ENCODE peak calls at places on chromosomes 2 and 18, in six cellular contexts. One of them, this sample, is unnamed.

GRCh38 chr18:13112982-13113381 is 105.6 kb upstream of the LDLRAD4 start:
- DNase-seq in fibroblast of lung: peak; percentile 42
- DNase-seq in H9: peak; percentile 88
- DNase-seq in colonic mucosa: no peak
- DNase-seq in Karpas-422: no peak
- DNase-seq in neural progenitor cell: peak; percentile 91
- DNase-seq in this sample: no peak

GRCh38 chr18:11393486-11393885 is 215.9 kb upstream of the SLC35G4 start:
- DNase-seq in fibroblast of lung: no peak
- DNase-seq in H9: no peak
- DNase-seq in colonic mucosa: no peak
- DNase-seq in Karpas-422: no peak
- DNase-seq in neural progenitor cell: no peak
- DNase-seq in this sample: no peak

GRCh38 chr2:173644146-173644545 is 289.5 kb downstream of the CDCA7 start:
- DNase-seq in fibroblast of lung: peak; percentile 79
- DNase-seq in H9: no peak
- DNase-seq in colonic mucosa: no peak
- DNase-seq in Karpas-422: peak; percentile 15
- DNase-seq in neural progenitor cell: no peak
- DNase-seq in this sample: no peak

GRCh38 chr2:31012384-31012783 is 125.9 kb downstream of the GALNT14 start:
- DNase-seq in fibroblast of lung: no peak
- DNase-seq in H9: no peak
- DNase-seq in colonic mucosa: no peak
- DNase-seq in Karpas-422: no peak
- DNase-seq in neural progenitor cell: no peak
- DNase-seq in this sample: no peak

GRCh38 chr2:216714412-216714775 is 19.0 kb upstream of the IGFBP5 start:
- DNase-seq in fibroblast of lung: no peak
- DNase-seq in H9: no peak
- DNase-seq in colonic mucosa: no peak
- DNase-seq in Karpas-422: no peak
- DNase-seq in neural progenitor cell: no peak
- DNase-seq in this sample: no peak

GRCh38 chr2:69816923-69817542 is 12.4 kb upstream of the GMCL1 start:
- DNase-seq in fibroblast of lung: peak; percentile 90
- DNase-seq in H9: peak; percentile 73
- DNase-seq in colonic mucosa: peak; percentile 86
- DNase-seq in Karpas-422: peak; percentile 97
- DNase-seq in neural progenitor cell: peak; percentile 87
- DNase-seq in this sample: peak; percentile 90

GRCh38 chr18:6055711-6056110 is 160.4 kb upstream of the TMEM200C start:
- DNase-seq in fibroblast of lung: peak; percentile 79
- DNase-seq in H9: no peak
- DNase-seq in colonic mucosa: no peak
- DNase-seq in Karpas-422: no peak
- DNase-seq in neural progenitor cell: no peak
- DNase-seq in this sample: no peak

GRCh38 chr2:71894266-71894665 is 253.4 kb downstream of the CYP26B1 start:
- DNase-seq in fibroblast of lung: no peak
- DNase-seq in H9: peak; percentile 57
- DNase-seq in colonic mucosa: no peak
- DNase-seq in Karpas-422: no peak
- DNase-seq in neural progenitor cell: no peak
- DNase-seq in this sample: no peak

GRCh38 chr2:196984888-196985287 is 58.4 kb upstream of the PGAP1 start:
- DNase-seq in fibroblast of lung: no peak
- DNase-seq in H9: no peak
- DNase-seq in colonic mucosa: no peak
- DNase-seq in Karpas-422: no peak
- DNase-seq in neural progenitor cell: no peak
- DNase-seq in this sample: no peak

GRCh38 chr18:63765837-63766236 is 9.4 kb upstream of the SERPINB7 start:
- DNase-seq in fibroblast of lung: no peak
- DNase-seq in H9: no peak
- DNase-seq in colonic mucosa: no peak
- DNase-seq in Karpas-422: no peak
- DNase-seq in neural progenitor cell: no peak
- DNase-seq in this sample: no peak

GRCh38 chr2:42973771-42974170 is 181.4 kb upstream of the HAAO start:
- DNase-seq in fibroblast of lung: no peak
- DNase-seq in H9: no peak
- DNase-seq in colonic mucosa: no peak
- DNase-seq in Karpas-422: no peak
- DNase-seq in neural progenitor cell: no peak
- DNase-seq in this sample: no peak

GRCh38 chr2:195488567-195488966 is 168.5 kb upstream of the SLC39A10 start:
- DNase-seq in fibroblast of lung: no peak
- DNase-seq in H9: no peak
- DNase-seq in colonic mucosa: no peak
- DNase-seq in Karpas-422: no peak
- DNase-seq in neural progenitor cell: no peak
- DNase-seq in this sample: no peak

GRCh38 chr2:121172456-121172855 is 112.5 kb downstream of the TFCP2L1 start:
- DNase-seq in fibroblast of lung: no peak
- DNase-seq in H9: no peak
- DNase-seq in colonic mucosa: no peak
- DNase-seq in Karpas-422: no peak
- DNase-seq in neural progenitor cell: no peak
- DNase-seq in this sample: no peak

GRCh38 chr18:49788327-49788908 is 24.9 kb downstream of the ACAA2 start:
- DNase-seq in fibroblast of lung: peak; percentile 42
- DNase-seq in H9: no peak
- DNase-seq in colonic mucosa: no peak
- DNase-seq in Karpas-422: no peak
- DNase-seq in neural progenitor cell: no peak
- DNase-seq in this sample: no peak

GRCh38 chr2:29747786-29748470 is 173.5 kb downstream of the ALK start:
- DNase-seq in fibroblast of lung: peak; percentile 56
- DNase-seq in H9: no peak
- DNase-seq in colonic mucosa: no peak
- DNase-seq in Karpas-422: no peak
- DNase-seq in neural progenitor cell: peak; percentile 13
- DNase-seq in this sample: no peak

GRCh38 chr18:21672868-21673267 is 31.7 kb downstream of the ABHD3 start:
- DNase-seq in fibroblast of lung: peak; percentile 18
- DNase-seq in H9: no peak
- DNase-seq in colonic mucosa: peak; percentile 51
- DNase-seq in Karpas-422: no peak
- DNase-seq in neural progenitor cell: no peak
- DNase-seq in this sample: no peak

GRCh38 chr2:160736629-160737028 is 243.0 kb upstream of the RBMS1 start:
- DNase-seq in fibroblast of lung: peak; percentile 41
- DNase-seq in H9: no peak
- DNase-seq in colonic mucosa: no peak
- DNase-seq in Karpas-422: no peak
- DNase-seq in neural progenitor cell: no peak
- DNase-seq in this sample: no peak

GRCh38 chr2:64276417-64277095 is 132.3 kb upstream of the PELI1 start:
- DNase-seq in fibroblast of lung: no peak
- DNase-seq in H9: peak; percentile 78
- DNase-seq in colonic mucosa: no peak
- DNase-seq in Karpas-422: no peak
- DNase-seq in neural progenitor cell: peak; percentile 35
- DNase-seq in this sample: no peak

GRCh38 chr2:226583715-226584114 is 215.9 kb downstream of the IRS1 start:
- DNase-seq in fibroblast of lung: peak; percentile 84
- DNase-seq in H9: no peak
- DNase-seq in colonic mucosa: no peak
- DNase-seq in Karpas-422: no peak
- DNase-seq in neural progenitor cell: no peak
- DNase-seq in this sample: no peak

GRCh38 chr2:153047220-153047619 is 328.8 kb downstream of the ARL6IP6 start:
- DNase-seq in fibroblast of lung: no peak
- DNase-seq in H9: no peak
- DNase-seq in colonic mucosa: no peak
- DNase-seq in Karpas-422: no peak
- DNase-seq in neural progenitor cell: peak; percentile 8
- DNase-seq in this sample: no peak

GRCh38 chr2:240179941-240180666 is 39.6 kb upstream of the OTOS start:
- DNase-seq in fibroblast of lung: no peak
- DNase-seq in H9: no peak
- DNase-seq in colonic mucosa: no peak
- DNase-seq in Karpas-422: no peak
- DNase-seq in neural progenitor cell: no peak
- DNase-seq in this sample: no peak

GRCh38 chr18:63440219-63440618 is 17.9 kb upstream of the VPS4B start:
- DNase-seq in fibroblast of lung: no peak
- DNase-seq in H9: no peak
- DNase-seq in colonic mucosa: no peak
- DNase-seq in Karpas-422: no peak
- DNase-seq in neural progenitor cell: no peak
- DNase-seq in this sample: no peak

GRCh38 chr2:106582431-106583143 is 95.4 kb downstream of the CD8B2 start:
- DNase-seq in fibroblast of lung: peak; percentile 82
- DNase-seq in H9: peak; percentile 72
- DNase-seq in colonic mucosa: peak; percentile 80
- DNase-seq in Karpas-422: peak; percentile 81
- DNase-seq in neural progenitor cell: peak; percentile 86
- DNase-seq in this sample: peak; percentile 52
- H3K9ac ChIP-seq in fibroblast of lung: no peak overlapping the region
- H3K9ac ChIP-seq in H9: no peak overlapping the region
- H3K9ac ChIP-seq in colonic mucosa: no peak overlapping the region
- H3K9ac ChIP-seq in Karpas-422: peak overlapping the region; percentile 11
- H3K9ac ChIP-seq in neural progenitor cell: no peak overlapping the region
- H3K9ac ChIP-seq in this sample: no peak overlapping the region

DNA sequence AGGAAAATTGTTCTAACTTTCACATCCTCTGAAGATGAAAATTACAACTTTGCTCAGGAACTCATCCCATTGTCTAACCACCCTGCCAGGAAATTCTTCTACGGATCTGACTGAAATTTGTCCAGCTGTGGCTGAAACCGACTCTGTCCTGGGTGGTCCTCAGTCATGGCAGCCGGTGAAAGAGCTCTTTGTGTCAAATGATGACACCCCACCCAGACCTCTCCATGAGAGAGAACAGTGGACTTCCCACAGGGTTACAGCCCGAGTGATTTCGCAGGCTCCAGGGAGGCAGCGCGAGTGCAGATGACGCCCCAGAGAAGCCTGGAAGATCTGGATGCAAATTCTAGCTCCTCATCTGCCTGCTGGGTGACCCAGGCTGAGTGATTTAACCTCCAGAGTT is 65.1 kb upstream of the TRIB2 start:
- DNase-seq in fibroblast of lung: no peak
- DNase-seq in H9: no peak
- DNase-seq in colonic mucosa: no peak
- DNase-seq in Karpas-422: no peak
- DNase-seq in neural progenitor cell: no peak
- DNase-seq in this sample: no peak
- H3K9ac ChIP-seq in fibroblast of lung: no peak overlapping the region
- H3K9ac ChIP-seq in H9: no peak overlapping the region
- H3K9ac ChIP-seq in colonic mucosa: no peak overlapping the region
- H3K9ac ChIP-seq in Karpas-422: no peak overlapping the region
- H3K9ac ChIP-seq in neural progenitor cell: no peak overlapping the region
- H3K9ac ChIP-seq in this sample: no peak overlapping the region

DNA sequence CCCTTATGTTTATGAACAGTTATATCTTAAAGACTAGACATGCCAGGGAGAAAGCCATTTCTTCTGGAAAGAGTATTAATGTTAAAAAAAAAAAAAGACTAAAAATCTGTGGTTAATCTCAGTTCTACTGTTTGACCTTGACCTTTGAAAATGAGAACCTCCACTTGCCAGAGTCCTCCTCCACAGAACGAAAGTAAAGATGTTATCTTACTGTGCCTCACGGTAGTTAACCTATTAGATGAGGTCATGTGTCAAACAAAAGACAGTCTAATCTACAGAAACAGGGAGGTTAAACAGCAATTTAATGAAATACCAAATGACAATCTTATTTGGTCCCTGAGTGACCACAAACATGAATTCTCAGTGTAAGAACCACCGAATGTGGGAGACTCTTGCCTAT is 51.2 kb downstream of the SLC14A2 start:
- DNase-seq in fibroblast of lung: no peak
- DNase-seq in H9: no peak
- DNase-seq in colonic mucosa: no peak
- DNase-seq in Karpas-422: no peak
- DNase-seq in neural progenitor cell: no peak
- DNase-seq in this sample: no peak
- H3K9ac ChIP-seq in fibroblast of lung: no peak overlapping the region
- H3K9ac ChIP-seq in H9: no peak overlapping the region
- H3K9ac ChIP-seq in colonic mucosa: no peak overlapping the region
- H3K9ac ChIP-seq in Karpas-422: no peak overlapping the region
- H3K9ac ChIP-seq in neural progenitor cell: no peak overlapping the region
- H3K9ac ChIP-seq in this sample: no peak overlapping the region

GRCh38 chr18:55629136-55629535 is 41.1 kb upstream of the TCF4 start:
- DNase-seq in fibroblast of lung: no peak
- DNase-seq in H9: no peak
- DNase-seq in colonic mucosa: no peak
- DNase-seq in Karpas-422: no peak
- DNase-seq in neural progenitor cell: no peak
- DNase-seq in this sample: no peak

GRCh38 chr18:55625875-55626274 is 37.9 kb upstream of the TCF4 start:
- DNase-seq in fibroblast of lung: no peak
- DNase-seq in H9: no peak
- DNase-seq in colonic mucosa: no peak
- DNase-seq in Karpas-422: no peak
- DNase-seq in neural progenitor cell: no peak
- DNase-seq in this sample: no peak

GRCh38 chr18:55627007-55627406 is 39.0 kb upstream of the TCF4 start:
- DNase-seq in fibroblast of lung: no peak
- DNase-seq in H9: no peak
- DNase-seq in colonic mucosa: no peak
- DNase-seq in Karpas-422: no peak
- DNase-seq in neural progenitor cell: no peak
- DNase-seq in this sample: no peak
- H3K9ac ChIP-seq in fibroblast of lung: no peak overlapping the region
- H3K9ac ChIP-seq in H9: no peak overlapping the region
- H3K9ac ChIP-seq in colonic mucosa: no peak overlapping the region
- H3K9ac ChIP-seq in Karpas-422: no peak overlapping the region
- H3K9ac ChIP-seq in neural progenitor cell: no peak overlapping the region
- H3K9ac ChIP-seq in this sample: no peak overlapping the region